ENCODE peak calls at places on chromosomes 1 and 21, in six cellular contexts. One of them, this sample, is unnamed.

GRCh38 chr1:197081117-197081753 is 14.2 kb upstream of the F13B start:
- DNase-seq in neural progenitor cell: no peak
- DNase-seq in AG10803: no peak
- DNase-seq in fibroblast of pulmonary artery: no peak
- DNase-seq in choroid plexus epithelial cell: no peak
- DNase-seq in upper lobe of right lung: no peak
- DNase-seq in this sample: no peak

GRCh38 chr1:242004751-242005495 is 6.0 kb upstream of the MAP1LC3C start:
- DNase-seq in AG10803: peak; percentile 57
- DNase-seq in neural progenitor cell: no peak
- DNase-seq in fibroblast of pulmonary artery: no peak
- DNase-seq in choroid plexus epithelial cell: peak; percentile 22
- DNase-seq in upper lobe of right lung: no peak
- DNase-seq in this sample: no peak

GRCh38 chr1:832136-832535 is 91.6 kb upstream of the SAMD11 start:
- DNase-seq in neural progenitor cell: no peak
- DNase-seq in upper lobe of right lung: no peak
- DNase-seq in choroid plexus epithelial cell: no peak
- DNase-seq in AG10803: no peak
- DNase-seq in fibroblast of pulmonary artery: no peak
- DNase-seq in this sample: no peak

GRCh38 chr1:29282135-29282923 is 46.0 kb downstream of the PTPRU start:
- DNase-seq in fibroblast of pulmonary artery: no peak
- DNase-seq in neural progenitor cell: no peak
- DNase-seq in choroid plexus epithelial cell: no peak
- DNase-seq in upper lobe of right lung: no peak
- DNase-seq in AG10803: no peak
- DNase-seq in this sample: no peak

GRCh38 chr1:201585901-201586300 is 47.0 kb downstream of the NAV1 start:
- DNase-seq in AG10803: peak; percentile 76
- DNase-seq in choroid plexus epithelial cell: peak; percentile 58
- DNase-seq in neural progenitor cell: no peak
- DNase-seq in fibroblast of pulmonary artery: no peak
- DNase-seq in upper lobe of right lung: no peak
- DNase-seq in this sample: peak; percentile 30

GRCh38 chr1:247558275-247558674 is 9.3 kb downstream of the GCSAML start:
- DNase-seq in neural progenitor cell: no peak
- DNase-seq in choroid plexus epithelial cell: no peak
- DNase-seq in AG10803: no peak
- DNase-seq in upper lobe of right lung: no peak
- DNase-seq in fibroblast of pulmonary artery: no peak
- DNase-seq in this sample: no peak

GRCh38 chr1:104056786-104057185 is 307.1 kb downstream of the AMY1C start:
- DNase-seq in upper lobe of right lung: no peak
- DNase-seq in neural progenitor cell: no peak
- DNase-seq in fibroblast of pulmonary artery: no peak
- DNase-seq in AG10803: no peak
- DNase-seq in choroid plexus epithelial cell: no peak
- DNase-seq in this sample: no peak

GRCh38 chr1:227317541-227318002 is 720 bp downstream of the CDC42BPA start:
- DNase-seq in neural progenitor cell: peak; percentile 80
- DNase-seq in AG10803: peak; percentile 60
- DNase-seq in choroid plexus epithelial cell: peak; percentile 65
- DNase-seq in upper lobe of right lung: no peak
- DNase-seq in fibroblast of pulmonary artery: peak; percentile 80
- DNase-seq in this sample: peak; percentile 68

GRCh38 chr1:78586572-78586971 is 33.7 kb upstream of the IFI44L start:
- DNase-seq in neural progenitor cell: no peak
- DNase-seq in upper lobe of right lung: no peak
- DNase-seq in AG10803: peak; percentile 87
- DNase-seq in fibroblast of pulmonary artery: peak; percentile 14
- DNase-seq in choroid plexus epithelial cell: peak; percentile 54
- DNase-seq in this sample: peak; percentile 60

GRCh38 chr1:63615809-63616420 is 22.7 kb downstream of the PGM1 start:
- DNase-seq in fibroblast of pulmonary artery: peak; percentile 87
- DNase-seq in neural progenitor cell: peak; percentile 74
- DNase-seq in choroid plexus epithelial cell: peak; percentile 86
- DNase-seq in upper lobe of right lung: no peak
- DNase-seq in AG10803: peak; percentile 71
- DNase-seq in this sample: peak; percentile 80

GRCh38 chr21:31293986-31294385 is 50.1 kb downstream of the TIAM1 start:
- DNase-seq in choroid plexus epithelial cell: peak; percentile 96
- DNase-seq in upper lobe of right lung: no peak
- DNase-seq in neural progenitor cell: no peak
- DNase-seq in fibroblast of pulmonary artery: peak; percentile 95
- DNase-seq in AG10803: peak; percentile 84
- DNase-seq in this sample: peak; percentile 90

GRCh38 chr1:233725423-233725822 is 111.5 kb downstream of the KCNK1 start:
- DNase-seq in fibroblast of pulmonary artery: no peak
- DNase-seq in AG10803: no peak
- DNase-seq in neural progenitor cell: no peak
- DNase-seq in choroid plexus epithelial cell: no peak
- DNase-seq in upper lobe of right lung: no peak
- DNase-seq in this sample: no peak

GRCh38 chr1:18731591-18732235 is 101.1 kb downstream of the PAX7 start:
- DNase-seq in AG10803: no peak
- DNase-seq in fibroblast of pulmonary artery: no peak
- DNase-seq in upper lobe of right lung: peak; percentile 21
- DNase-seq in choroid plexus epithelial cell: no peak
- DNase-seq in neural progenitor cell: no peak
- DNase-seq in this sample: no peak

GRCh38 chr1:1540015-1540816 is at the start of gene TMEM240:
- DNase-seq in AG10803: peak; percentile 73
- DNase-seq in choroid plexus epithelial cell: peak; percentile 84
- DNase-seq in upper lobe of right lung: peak; percentile 85
- DNase-seq in fibroblast of pulmonary artery: peak; percentile 82
- DNase-seq in neural progenitor cell: peak; percentile 92
- DNase-seq in this sample: peak; percentile 72

GRCh38 chr1:155940993-155941844 is at the start of gene RXFP4:
- DNase-seq in AG10803: peak; percentile 43
- DNase-seq in neural progenitor cell: no peak
- DNase-seq in choroid plexus epithelial cell: peak; percentile 35
- DNase-seq in fibroblast of pulmonary artery: no peak
- DNase-seq in upper lobe of right lung: peak; percentile 82
- DNase-seq in this sample: no peak
- H3K4me3 ChIP-seq in AG10803: no peak within 1 kb of the TSS
- H3K4me3 ChIP-seq in neural progenitor cell: no peak within 1 kb of the TSS
- H3K4me3 ChIP-seq in choroid plexus epithelial cell: no peak within 1 kb of the TSS
- H3K4me3 ChIP-seq in fibroblast of pulmonary artery: no peak within 1 kb of the TSS
- H3K4me3 ChIP-seq in upper lobe of right lung: peak within 1 kb of the TSS; percentile 12
- H3K4me3 ChIP-seq in this sample: no peak within 1 kb of the TSS

GRCh38 chr1:11594625-11595024 is 59.6 kb downstream of the FBXO2 start:
- DNase-seq in upper lobe of right lung: no peak
- DNase-seq in choroid plexus epithelial cell: no peak
- DNase-seq in fibroblast of pulmonary artery: no peak
- DNase-seq in AG10803: no peak
- DNase-seq in neural progenitor cell: no peak
- DNase-seq in this sample: no peak

GRCh38 chr1:11592752-11593151 is 61.5 kb downstream of the FBXO2 start:
- DNase-seq in neural progenitor cell: no peak
- DNase-seq in AG10803: no peak
- DNase-seq in fibroblast of pulmonary artery: no peak
- DNase-seq in upper lobe of right lung: no peak
- DNase-seq in choroid plexus epithelial cell: no peak
- DNase-seq in this sample: no peak

GRCh38 chr1:11596295-11596694 is 57.9 kb downstream of the FBXO2 start:
- DNase-seq in neural progenitor cell: no peak
- DNase-seq in upper lobe of right lung: no peak
- DNase-seq in AG10803: no peak
- DNase-seq in choroid plexus epithelial cell: no peak
- DNase-seq in fibroblast of pulmonary artery: no peak
- DNase-seq in this sample: no peak

GRCh38 chr1:11595287-11595686 is 58.9 kb downstream of the FBXO2 start:
- DNase-seq in fibroblast of pulmonary artery: peak; percentile 3
- DNase-seq in upper lobe of right lung: no peak
- DNase-seq in choroid plexus epithelial cell: no peak
- DNase-seq in neural progenitor cell: no peak
- DNase-seq in AG10803: no peak
- DNase-seq in this sample: no peak

DNA sequence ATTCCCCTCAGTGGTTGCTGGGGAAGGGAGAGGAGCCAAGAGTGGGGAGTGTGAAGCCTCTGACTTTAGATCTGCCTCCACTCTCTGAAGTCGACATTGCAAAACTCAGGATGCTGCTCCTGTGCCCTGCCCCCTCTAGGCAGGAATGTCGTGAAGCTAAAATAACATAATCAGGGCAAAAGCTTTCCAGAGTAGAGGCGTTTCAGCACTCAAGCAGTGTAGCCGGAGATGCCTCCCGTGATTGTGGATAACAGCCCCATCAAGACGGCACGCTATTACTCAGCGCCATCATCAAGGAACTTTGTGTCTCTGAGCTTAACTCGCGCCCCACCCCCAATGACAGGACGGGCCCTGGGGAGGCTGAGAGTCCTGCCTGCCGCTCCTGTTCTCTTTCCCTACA is 60.0 kb downstream of the FBXO2 start:
- DNase-seq in choroid plexus epithelial cell: peak; percentile 45
- DNase-seq in fibroblast of pulmonary artery: peak; percentile 42
- DNase-seq in neural progenitor cell: peak; percentile 74
- DNase-seq in AG10803: peak; percentile 31
- DNase-seq in upper lobe of right lung: no peak
- DNase-seq in this sample: peak; percentile 5
- TF ChIP-seq CTCF in choroid plexus epithelial cell: peak; percentile 43
- TF ChIP-seq CTCF in fibroblast of pulmonary artery: peak; percentile 27
- TF ChIP-seq CTCF in neural progenitor cell: peak; percentile 75
- TF ChIP-seq CTCF in AG10803: peak; percentile 41
- TF ChIP-seq CTCF in upper lobe of right lung: no peak
- TF ChIP-seq CTCF in this sample: no peak

GRCh38 chr1:46204406-46204742 is 1.2 kb downstream of the LURAP1 start:
- DNase-seq in upper lobe of right lung: no peak
- DNase-seq in fibroblast of pulmonary artery: no peak
- DNase-seq in neural progenitor cell: no peak
- DNase-seq in choroid plexus epithelial cell: no peak
- DNase-seq in AG10803: no peak
- DNase-seq in this sample: no peak
- H3K4me3 ChIP-seq in upper lobe of right lung: peak overlapping the region; percentile 74
- H3K4me3 ChIP-seq in fibroblast of pulmonary artery: no peak overlapping the region
- H3K4me3 ChIP-seq in neural progenitor cell: peak overlapping the region; percentile 81
- H3K4me3 ChIP-seq in choroid plexus epithelial cell: no peak overlapping the region
- H3K4me3 ChIP-seq in AG10803: peak overlapping the region; percentile 80
- H3K4me3 ChIP-seq in this sample: peak overlapping the region; percentile 88

GRCh38 chr1:47818682-47819502 is 178.3 kb downstream of the TRABD2B start:
- DNase-seq in choroid plexus epithelial cell: peak; percentile 95
- DNase-seq in AG10803: no peak
- DNase-seq in neural progenitor cell: no peak
- DNase-seq in fibroblast of pulmonary artery: no peak
- DNase-seq in upper lobe of right lung: no peak
- DNase-seq in this sample: no peak

GRCh38 chr1:47816325-47817071 is 180.7 kb downstream of the TRABD2B start:
- DNase-seq in fibroblast of pulmonary artery: no peak
- DNase-seq in neural progenitor cell: no peak
- DNase-seq in AG10803: no peak
- DNase-seq in choroid plexus epithelial cell: no peak
- DNase-seq in upper lobe of right lung: no peak
- DNase-seq in this sample: no peak

GRCh38 chr1:47817861-47818260 is 179.3 kb downstream of the TRABD2B start:
- DNase-seq in upper lobe of right lung: no peak
- DNase-seq in neural progenitor cell: no peak
- DNase-seq in AG10803: no peak
- DNase-seq in choroid plexus epithelial cell: no peak
- DNase-seq in fibroblast of pulmonary artery: no peak
- DNase-seq in this sample: no peak

GRCh38 chr1:47823016-47823843 is 174.0 kb downstream of the TRABD2B start:
- DNase-seq in upper lobe of right lung: no peak
- DNase-seq in neural progenitor cell: no peak
- DNase-seq in fibroblast of pulmonary artery: no peak
- DNase-seq in choroid plexus epithelial cell: no peak
- DNase-seq in AG10803: no peak
- DNase-seq in this sample: no peak

GRCh38 chr1:47819503-47819888 is 177.7 kb downstream of the TRABD2B start:
- DNase-seq in neural progenitor cell: no peak
- DNase-seq in choroid plexus epithelial cell: no peak
- DNase-seq in fibroblast of pulmonary artery: no peak
- DNase-seq in upper lobe of right lung: no peak
- DNase-seq in AG10803: no peak
- DNase-seq in this sample: no peak
- TF ChIP-seq CTCF in neural progenitor cell: no peak
- TF ChIP-seq CTCF in choroid plexus epithelial cell: no peak
- TF ChIP-seq CTCF in fibroblast of pulmonary artery: no peak
- TF ChIP-seq CTCF in upper lobe of right lung: no peak
- TF ChIP-seq CTCF in AG10803: no peak
- TF ChIP-seq CTCF in this sample: no peak

GRCh38 chr1:240091614-240092300 is at the start of gene FMN2:
- DNase-seq in upper lobe of right lung: no peak
- DNase-seq in choroid plexus epithelial cell: no peak
- DNase-seq in AG10803: peak; percentile 70
- DNase-seq in fibroblast of pulmonary artery: no peak
- DNase-seq in neural progenitor cell: peak; percentile 88
- DNase-seq in this sample: no peak
- H3K4me3 ChIP-seq in upper lobe of right lung: peak within 1 kb of the TSS; percentile 14
- H3K4me3 ChIP-seq in choroid plexus epithelial cell: peak within 1 kb of the TSS; percentile 43
- H3K4me3 ChIP-seq in AG10803: peak within 1 kb of the TSS; percentile 83
- H3K4me3 ChIP-seq in fibroblast of pulmonary artery: peak within 1 kb of the TSS; percentile 35
- H3K4me3 ChIP-seq in neural progenitor cell: peak within 1 kb of the TSS; percentile 94
- H3K4me3 ChIP-seq in this sample: peak within 1 kb of the TSS; percentile 60

DNA sequence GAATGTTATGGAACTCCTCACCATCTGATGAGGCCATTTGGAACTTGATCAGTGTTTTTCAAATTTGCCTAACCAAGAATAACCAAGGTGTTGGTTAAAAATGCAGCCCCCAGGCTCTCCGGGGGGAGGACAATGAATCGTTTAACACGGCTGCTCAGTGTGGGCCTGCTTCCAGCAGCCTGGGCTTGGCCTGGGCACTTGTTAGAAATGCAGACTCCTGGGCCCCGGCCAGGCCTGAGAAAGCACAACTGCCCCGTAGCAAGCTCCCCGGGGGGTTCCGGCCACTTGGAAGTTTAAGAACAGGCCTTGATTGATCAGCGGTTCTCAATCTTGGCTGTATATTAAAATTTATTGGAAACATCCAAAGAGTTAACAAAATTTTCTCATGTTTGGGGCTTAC is 22.8 kb upstream of the C2CD2 start:
- DNase-seq in fibroblast of pulmonary artery: no peak
- DNase-seq in upper lobe of right lung: no peak
- DNase-seq in AG10803: no peak
- DNase-seq in choroid plexus epithelial cell: no peak
- DNase-seq in neural progenitor cell: no peak
- DNase-seq in this sample: no peak
- TF ChIP-seq CTCF in fibroblast of pulmonary artery: no peak
- TF ChIP-seq CTCF in upper lobe of right lung: no peak
- TF ChIP-seq CTCF in AG10803: no peak
- TF ChIP-seq CTCF in choroid plexus epithelial cell: no peak
- TF ChIP-seq CTCF in neural progenitor cell: no peak
- TF ChIP-seq CTCF in this sample: no peak

GRCh38 chr1:120178799-120179419 is 2.6 kb upstream of the SEC22B start:
- DNase-seq in fibroblast of pulmonary artery: peak; percentile 18
- DNase-seq in choroid plexus epithelial cell: peak; percentile 28
- DNase-seq in neural progenitor cell: peak; percentile 1
- DNase-seq in AG10803: peak; percentile 26
- DNase-seq in upper lobe of right lung: no peak
- DNase-seq in this sample: peak; percentile 25

GRCh38 chr1:120179420-120180348 is 3.4 kb upstream of the SEC22B start:
- DNase-seq in neural progenitor cell: peak; percentile 60
- DNase-seq in fibroblast of pulmonary artery: peak; percentile 84
- DNase-seq in AG10803: peak; percentile 79
- DNase-seq in choroid plexus epithelial cell: peak; percentile 87
- DNase-seq in upper lobe of right lung: no peak
- DNase-seq in this sample: peak; percentile 87

GRCh38 chr1:120176092-120176855 is at the start of gene SEC22B:
- DNase-seq in AG10803: peak; percentile 95
- DNase-seq in neural progenitor cell: peak; percentile 93
- DNase-seq in choroid plexus epithelial cell: peak; percentile 97
- DNase-seq in fibroblast of pulmonary artery: peak; percentile 97
- DNase-seq in upper lobe of right lung: peak; percentile 90
- DNase-seq in this sample: peak; percentile 97
- H3K4me3 ChIP-seq in AG10803: peak within 1 kb of the TSS; percentile 88
- H3K4me3 ChIP-seq in neural progenitor cell: peak within 1 kb of the TSS; percentile 95
- H3K4me3 ChIP-seq in choroid plexus epithelial cell: peak within 1 kb of the TSS; percentile 93
- H3K4me3 ChIP-seq in fibroblast of pulmonary artery: peak within 1 kb of the TSS; percentile 81
- H3K4me3 ChIP-seq in upper lobe of right lung: peak within 1 kb of the TSS; percentile 91
- H3K4me3 ChIP-seq in this sample: peak within 1 kb of the TSS; percentile 83

GRCh38 chr1:97050501-97050900 is 328.9 kb downstream of the PTBP2 start:
- DNase-seq in choroid plexus epithelial cell: peak; percentile 91
- DNase-seq in upper lobe of right lung: no peak
- DNase-seq in fibroblast of pulmonary artery: peak; percentile 69
- DNase-seq in neural progenitor cell: peak; percentile 33
- DNase-seq in AG10803: peak; percentile 37
- DNase-seq in this sample: peak; percentile 47
- TF ChIP-seq CTCF in choroid plexus epithelial cell: peak; percentile 72
- TF ChIP-seq CTCF in upper lobe of right lung: no peak
- TF ChIP-seq CTCF in fibroblast of pulmonary artery: peak; percentile 55
- TF ChIP-seq CTCF in neural progenitor cell: peak; percentile 60
- TF ChIP-seq CTCF in AG10803: peak; percentile 47
- TF ChIP-seq CTCF in this sample: peak; percentile 58

This sample was measured in fibroblast of mammary gland.